ENCODE peak calls at places on chromosomes 11 and 22, in six cellular contexts. I is CD8-positive, alpha-beta memory T cell; Y is left ventricle myocardium inferior; K is heart right ventricle; B is OCI-LY7; T is gastrocnemius medialis. X is an unnamed sample.

GRCh38 chr11:65713212-65713969 is 1.3 kb downstream of the KAT5 start:
- DNase-seq in I (no peak), Y (no peak), K (no peak), B (no peak), T (no peak), X (no peak)

GRCh38 chr11:122354029-122354697 is 238.1 kb upstream of the BLID start:
- DNase-seq in I (no peak), Y (no peak), K (no peak), B (no peak), T (no peak), X (no peak)

GRCh38 chr22:31099841-31100761 is 7.3 kb downstream of the SELENOM start:
- DNase-seq in I (no peak), Y (no peak), K (no peak), B (no peak), T (peak; percentile 12), X (peak; percentile 27)

GRCh38 chr22:18005201-18005926 is 19.0 kb downstream of the MICAL3 start:
- DNase-seq in I (no peak), Y (no peak), K (no peak), B (peak; percentile 74), T (no peak), X (no peak)

GRCh38 chr11:92916299-92916698 is 53.2 kb upstream of the MTNR1B start:
- DNase-seq in I (no peak), Y (no peak), K (no peak), B (no peak), T (no peak), X (no peak)

GRCh38 chr22:26479043-26479791 is 4.4 kb downstream of the HPS4 start:
- DNase-seq in I (no peak), Y (no peak), K (no peak), B (peak; percentile 83), T (no peak), X (no peak)

GRCh38 chr11:119322921-119323531 is 6.1 kb upstream of the MCAM start:
- DNase-seq in I (no peak), Y (no peak), K (no peak), B (no peak), T (no peak), X (no peak)

GRCh38 chr11:83166193-83166866 is 9.4 kb downstream of the PCF11 start:
- DNase-seq in I (no peak), Y (no peak), K (no peak), B (no peak), T (no peak), X (no peak)

GRCh38 chr11:105942951-105943350 is 79.1 kb downstream of the MSANTD4 start:
- DNase-seq in I (no peak), Y (no peak), K (no peak), B (no peak), T (no peak), X (no peak)

GRCh38 chr11:70477607-70478006 is 79.3 kb downstream of the CTTN start:
- DNase-seq in I (no peak), Y (peak; percentile 39), K (peak; percentile 33), B (no peak), T (no peak), X (no peak)

GRCh38 chr11:112113539-112114457 is 27.1 kb downstream of the SDHD start:
- DNase-seq in I (no peak), Y (no peak), K (no peak), B (peak; percentile 67), T (no peak), X (no peak)

GRCh38 chr11:122843281-122844150 is 5.2 kb downstream of the CRTAM start:
- DNase-seq in I (peak; percentile 45), Y (no peak), K (no peak), B (no peak), T (no peak), X (no peak)

GRCh38 chr11:129257512-129257911 is 65.4 kb upstream of the ARHGAP32 start:
- DNase-seq in I (no peak), Y (no peak), K (no peak), B (no peak), T (no peak), X (no peak)

GRCh38 chr11:125192194-125192593 is 27.6 kb downstream of the PKNOX2 start:
- DNase-seq in I (no peak), Y (no peak), K (no peak), B (no peak), T (no peak), X (no peak)

GRCh38 chr11:45237666-45238348 is 48.3 kb downstream of the SYT13 start:
- DNase-seq in I (no peak), Y (no peak), K (no peak), B (no peak), T (no peak), X (no peak)

GRCh38 chr11:10725114-10725906 is 25.7 kb upstream of the CTR9 start:
- DNase-seq in I (no peak), Y (no peak), K (no peak), B (no peak), T (no peak), X (no peak)

GRCh38 chr11:116042125-116042524 is 537.9 kb upstream of the CADM1 start:
- DNase-seq in I (no peak), Y (no peak), K (no peak), B (no peak), T (no peak), X (no peak)

GRCh38 chr11:133399294-133399693 is 133.0 kb downstream of the OPCML start:
- DNase-seq in I (no peak), Y (no peak), K (no peak), B (no peak), T (no peak), X (no peak)

GRCh38 chr11:77107950-77108349 is 5.3 kb downstream of the OMP start:
- DNase-seq in I (no peak), Y (no peak), K (no peak), B (no peak), T (no peak), X (peak; percentile 77)

GRCh38 chr22:47914481-47915097 is 1152.1 kb downstream of the TBC1D22A start:
- DNase-seq in I (no peak), Y (no peak), K (no peak), B (no peak), T (no peak), X (no peak)

GRCh38 chr11:62157603-62158002 is 32.4 kb upstream of the SCGB1D1 start:
- DNase-seq in I (no peak), Y (no peak), K (no peak), B (no peak), T (no peak), X (no peak)

GRCh38 chr11:45252134-45252856 is 33.8 kb downstream of the SYT13 start:
- DNase-seq in I (no peak), Y (peak; percentile 64), K (peak; percentile 43), B (peak; percentile 44), T (peak; percentile 53), X (no peak)

GRCh38 chr11:57378166-57378565 is 2.8 kb downstream of the PRG3 start:
- DNase-seq in I (no peak), Y (no peak), K (no peak), B (no peak), T (no peak), X (no peak)

GRCh38 chr11:118223576-118223975 is 1.2 kb downstream of the JAML start:
- DNase-seq in I (no peak), Y (no peak), K (no peak), B (no peak), T (no peak), X (no peak)
- H3K4me3 ChIP-seq in I (peak overlapping the region; percentile 76), Y (peak overlapping the region; percentile 24), K (peak overlapping the region; percentile 55), B (no peak overlapping the region), T (no peak overlapping the region), X (no peak overlapping the region)

DNA sequence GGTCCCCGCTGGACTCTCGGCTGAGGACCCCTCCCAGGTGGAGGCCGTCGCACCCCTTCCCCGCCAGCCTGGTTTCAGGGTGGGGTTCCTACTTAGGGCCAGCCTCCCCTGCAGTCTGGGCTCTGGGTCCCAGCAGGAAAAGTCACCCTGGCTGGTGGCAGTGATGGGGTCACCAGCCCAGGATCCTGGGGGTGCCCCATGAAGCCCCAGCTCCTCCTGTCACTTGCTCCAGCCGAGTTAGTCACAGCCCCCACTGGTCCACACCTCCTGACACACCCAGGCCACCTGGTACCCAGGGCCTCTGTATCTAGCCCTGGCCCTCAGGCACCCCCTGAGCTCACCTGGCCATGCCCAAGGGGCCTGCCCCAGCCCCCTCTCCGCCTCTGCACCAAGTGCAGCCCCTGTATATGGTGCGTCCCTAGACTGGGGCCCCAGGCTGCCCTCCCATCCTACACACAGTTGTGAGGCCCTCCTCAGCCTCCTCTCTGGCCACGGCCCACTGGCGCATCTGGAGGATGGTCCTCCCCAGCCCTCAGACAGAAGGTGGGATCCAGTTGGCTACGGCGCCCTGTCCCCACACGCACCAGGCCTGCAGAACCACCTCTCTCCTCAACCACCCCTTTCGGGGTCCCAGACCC is 6.7 kb downstream of the PLXNB2 start:
- DNase-seq in I (no peak), Y (no peak), K (no peak), B (no peak), T (no peak), X (no peak)
- H3K4me1 ChIP-seq in I (no peaks in the 10 kb centered on the region), Y (peaks cover 100% of the 10 kb centered on the region), K (peaks cover 99% of the 10 kb centered on the region), B (peaks cover 75% of the 10 kb centered on the region), T (peaks cover 16% of the 10 kb centered on the region), X (peaks cover 73% of the 10 kb centered on the region)

DNA sequence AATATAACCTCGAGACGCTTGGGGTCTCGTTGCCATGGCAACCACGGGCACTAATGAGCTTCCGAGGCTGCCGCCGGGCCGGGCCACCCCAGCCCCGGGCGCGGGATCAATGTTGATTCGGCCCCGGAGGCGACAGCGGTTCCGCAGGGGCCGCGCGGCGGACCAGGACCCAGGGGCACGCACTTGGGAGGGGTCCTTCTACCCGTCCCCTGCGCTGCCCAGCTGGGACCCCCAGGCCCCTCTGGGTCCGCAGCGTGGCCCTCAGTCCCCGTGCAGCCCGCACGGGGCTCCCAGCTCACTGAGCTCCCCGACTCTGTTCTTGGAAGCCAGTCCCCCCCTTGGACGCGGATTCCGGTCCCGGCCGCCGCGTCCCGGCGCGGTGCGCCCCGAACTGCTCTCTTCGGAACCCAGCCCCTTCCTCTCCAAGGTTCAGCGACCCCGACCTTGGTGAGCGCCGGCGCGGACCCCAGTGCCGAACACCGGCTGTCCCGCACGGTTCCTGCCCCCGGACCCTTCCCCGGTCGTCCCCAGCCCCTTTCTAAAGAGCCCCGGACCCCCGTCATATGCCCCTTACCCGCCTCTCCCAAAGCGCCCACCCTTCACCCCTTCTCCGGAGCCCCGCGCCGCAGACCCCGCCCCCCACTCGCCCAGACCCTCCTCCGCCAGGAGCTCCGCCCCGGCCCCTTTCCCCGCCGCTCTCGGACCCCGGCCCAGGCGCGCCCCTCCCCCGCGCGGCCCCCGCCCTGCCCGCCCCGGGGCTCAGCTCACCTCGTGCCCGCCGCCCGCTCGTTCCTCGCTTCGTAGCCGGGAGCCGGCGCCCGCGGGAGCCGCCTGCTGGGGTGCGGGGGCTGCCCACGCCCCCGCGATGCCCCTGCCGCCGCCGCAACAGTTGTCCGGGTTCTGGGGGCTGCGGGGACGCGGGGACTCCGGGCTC is 18.2 kb upstream of the SHISAL1 start:
- DNase-seq in I (no peak), Y (no peak), K (no peak), B (no peak), T (no peak), X (no peak)
- H3K4me3 ChIP-seq in I (no peak overlapping the region), Y (peak overlapping the region; percentile 58), K (peak overlapping the region; percentile 40), B (no peak overlapping the region), T (no peak overlapping the region), X (peak overlapping the region; percentile 36)

GRCh38 chr11:117829369-117829725 is 4.8 kb upstream of the FXYD2 start:
- DNase-seq in I (no peak), Y (no peak), K (no peak), B (no peak), T (no peak), X (peak; percentile 44)

GRCh38 chr11:117830674-117831351 is 6.3 kb upstream of the FXYD2 start:
- DNase-seq in I (no peak), Y (no peak), K (peak; percentile 3), B (no peak), T (no peak), X (peak; percentile 32)

GRCh38 chr11:117828641-117829368 is 4.3 kb upstream of the FXYD2 start:
- DNase-seq in I (peak; percentile 71), Y (peak; percentile 62), K (peak; percentile 54), B (no peak), T (no peak), X (peak; percentile 64)

GRCh38 chr11:117831661-117832415 is 7.3 kb upstream of the FXYD2 start:
- DNase-seq in I (no peak), Y (no peak), K (no peak), B (no peak), T (no peak), X (no peak)

GRCh38 chr11:117830072-117830471 is 5.5 kb upstream of the FXYD2 start:
- DNase-seq in I (no peak), Y (no peak), K (peak; percentile 7), B (no peak), T (no peak), X (no peak)
- H3K4me1 ChIP-seq in I (peaks cover 41% of the 10 kb centered on the region), Y (peaks cover 58% of the 10 kb centered on the region), K (peaks cover 55% of the 10 kb centered on the region), B (no peaks in the 10 kb centered on the region), T (peaks cover 21% of the 10 kb centered on the region), X (peaks cover 16% of the 10 kb centered on the region)

X was measured in ovary.